ENCODE peak calls at places on chromosome 18, in five cellular contexts. I is ovary, X is IMR-90, P is adrenal gland, R is esophagus squamous epithelium. Z is an unnamed sample.

GRCh38 chr18:65380986-65381385 is 369.8 kb upstream of the CDH7 start:
- DNase-seq in I (no peak), X (no peak), P (no peak), R (no peak), Z (no peak)

GRCh38 chr18:70422061-70422965 is 133.5 kb downstream of the SOCS6 start:
- DNase-seq in I (no peak), X (peak), P (peak), R (no peak), Z (peak)

GRCh38 chr18:44725300-44726096 is 44.8 kb downstream of the SETBP1 start:
- DNase-seq in I (peak), X (peak), P (peak), R (no peak), Z (peak)

GRCh38 chr18:35616664-35617423 is 35.3 kb downstream of the GALNT1 start:
- DNase-seq in I (no peak), X (peak), P (no peak), R (peak), Z (no peak)

GRCh38 chr18:77811510-77811909 is 561.9 kb downstream of the GALR1 start:
- DNase-seq in I (no peak), X (no peak), P (peak), R (no peak), Z (no peak)

GRCh38 chr18:44680271-44681038 is at the start of gene SETBP1:
- DNase-seq in I (peak), X (peak), P (peak), R (peak), Z (peak)

GRCh38 chr18:75220786-75221355 is 10.3 kb downstream of the TSHZ1 start:
- DNase-seq in I (no peak), X (no peak), P (no peak), R (no peak), Z (no peak)

GRCh38 chr18:3688682-3689081 is 238.7 kb downstream of the TGIF1 start:
- DNase-seq in I (no peak), X (peak), P (no peak), R (no peak), Z (no peak)

GRCh38 chr18:61891271-61891670 is 1.5 kb downstream of the RNF152 start:
- DNase-seq in I (no peak), X (no peak), P (no peak), R (no peak), Z (no peak)

GRCh38 chr18:45664824-45665763 is 49.8 kb downstream of the SLC14A2 start:
- DNase-seq in I (peak), X (peak), P (peak), R (peak), Z (peak)

GRCh38 chr18:76616373-76616772 is 121.3 kb upstream of the ZNF516 start:
- DNase-seq in I (no peak), X (no peak), P (no peak), R (no peak), Z (no peak)

GRCh38 chr18:57834616-57835015 is 31.5 kb upstream of the ATP8B1 start:
- DNase-seq in I (no peak), X (no peak), P (no peak), R (no peak), Z (no peak)

GRCh38 chr18:10029711-10030110 is 115.9 kb downstream of the VAPA start:
- DNase-seq in I (no peak), X (no peak), P (no peak), R (no peak), Z (peak)

GRCh38 chr18:42339324-42339723 is 384.3 kb downstream of the PIK3C3 start:
- DNase-seq in I (no peak), X (no peak), P (no peak), R (no peak), Z (no peak)

GRCh38 chr18:79856119-79857080 is 58.7 kb downstream of the KCNG2 start:
- DNase-seq in I (no peak), X (peak), P (no peak), R (no peak), Z (no peak)

GRCh38 chr18:79241755-79242154 is 154.0 kb upstream of the NFATC1 start:
- DNase-seq in I (no peak), X (no peak), P (no peak), R (no peak), Z (no peak)

DNA sequence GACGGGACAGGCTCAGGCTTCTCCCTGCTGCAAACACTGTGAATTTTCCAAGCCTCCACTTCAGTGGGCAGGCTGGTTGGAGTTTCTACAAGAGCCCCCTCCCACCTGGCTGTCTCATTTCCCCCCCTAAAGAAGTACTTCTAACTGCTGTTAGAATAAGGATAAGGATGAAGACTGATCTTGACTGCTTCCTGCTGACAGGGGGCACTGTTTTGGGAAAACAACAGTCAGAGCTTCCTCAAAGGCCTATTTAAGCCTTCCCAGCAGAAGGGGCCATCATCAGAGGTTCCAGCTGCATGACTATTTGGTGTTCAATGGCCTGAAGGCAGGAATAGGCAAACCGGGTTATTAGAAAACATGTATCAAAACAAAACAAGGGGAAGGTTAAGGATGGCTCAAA is 1162.8 kb downstream of the DSC3 start:
- DNase-seq in I (no peak), X (no peak), P (no peak), R (no peak), Z (no peak)
- TF ChIP-seq CTCF in I (no peak), X (no peak), P (no peak), R (no peak), Z (no peak)

GRCh38 chr18:63180971-63181376 is 138.6 kb downstream of the BCL2 start:
- DNase-seq in I (no peak), X (no peak), P (no peak), R (no peak), Z (no peak)
- TF ChIP-seq POLR2A in I (no peak), X (no peak), P (no peak), R (no peak), Z (no peak)

DNA sequence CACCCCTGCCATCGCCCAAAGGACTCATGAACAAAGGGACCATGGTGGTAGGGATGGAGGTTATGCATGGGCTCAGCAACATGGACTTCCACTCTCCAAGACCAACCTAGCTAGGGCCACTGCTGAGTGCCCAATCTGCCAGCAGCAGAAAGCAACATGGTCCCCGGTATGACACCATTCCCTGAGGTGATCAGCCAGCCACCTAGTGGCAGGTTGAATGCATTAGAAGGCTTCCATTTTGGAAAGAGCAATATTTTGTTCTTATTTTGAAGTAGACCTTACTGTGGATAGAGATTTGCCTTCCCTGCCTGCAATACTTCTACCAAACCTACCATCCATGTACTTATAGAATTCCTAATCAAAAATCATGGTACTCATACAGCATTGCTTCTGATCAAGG is 99.8 kb downstream of the METTL4 start:
- DNase-seq in I (no peak), X (no peak), P (no peak), R (no peak), Z (no peak)
- TF ChIP-seq CTCF in I (no peak), X (no peak), P (no peak), R (no peak), Z (no peak)

GRCh38 chr18:5980721-5981120 is 85.4 kb upstream of the TMEM200C start:
- DNase-seq in I (no peak), X (no peak), P (no peak), R (no peak), Z (no peak)

GRCh38 chr18:5982332-5982731 is 87.0 kb upstream of the TMEM200C start:
- DNase-seq in I (no peak), X (no peak), P (no peak), R (no peak), Z (no peak)

GRCh38 chr18:5977022-5977421 is 81.7 kb upstream of the TMEM200C start:
- DNase-seq in I (no peak), X (no peak), P (no peak), R (no peak), Z (no peak)

GRCh38 chr18:5979176-5979888 is 84.0 kb upstream of the TMEM200C start:
- DNase-seq in I (no peak), X (no peak), P (no peak), R (no peak), Z (no peak)

DNA sequence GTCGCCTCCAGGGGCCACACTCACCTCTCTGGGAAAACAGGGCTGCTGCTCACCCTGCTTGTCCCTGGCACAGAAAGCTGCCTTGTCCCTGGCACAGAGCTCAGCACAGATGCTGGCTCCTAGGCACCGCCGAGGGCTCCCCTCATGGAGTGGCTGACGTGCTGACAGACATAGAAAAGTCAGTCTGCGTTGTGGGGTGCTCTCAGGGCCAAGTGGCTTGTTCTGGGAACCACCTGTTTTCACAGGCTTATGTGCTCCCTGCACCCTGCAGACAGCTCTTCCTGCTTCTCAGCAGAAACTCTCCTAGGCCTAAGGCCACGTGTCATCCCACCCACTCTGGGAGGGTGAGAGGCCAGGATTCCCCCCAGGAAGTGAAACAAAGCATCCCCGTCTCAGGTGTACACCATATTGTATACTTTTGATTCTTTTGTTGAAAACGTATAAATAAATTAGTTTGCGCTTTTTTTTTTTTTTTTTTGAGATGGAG is 84.7 kb upstream of the TMEM200C start:
- DNase-seq in I (no peak), X (no peak), P (no peak), R (no peak), Z (no peak)
- TF ChIP-seq POLR2A in I (no peak), X (no peak), P (no peak), R (no peak), Z (no peak)

GRCh38 chr18:59303656-59304055 is 14.8 kb downstream of the CPLX4 start:
- DNase-seq in I (no peak), X (no peak), P (no peak), R (no peak), Z (no peak)

GRCh38 chr18:59305295-59305694 is 13.2 kb downstream of the CPLX4 start:
- DNase-seq in I (no peak), X (no peak), P (no peak), R (no peak), Z (no peak)

GRCh38 chr18:59311631-59312030 is 6.8 kb downstream of the CPLX4 start:
- DNase-seq in I (no peak), X (peak), P (no peak), R (no peak), Z (no peak)

GRCh38 chr18:59303006-59303405 is 15.4 kb downstream of the CPLX4 start:
- DNase-seq in I (no peak), X (no peak), P (no peak), R (no peak), Z (no peak)

GRCh38 chr18:59308201-59309014 is 10.0 kb downstream of the CPLX4 start:
- DNase-seq in I (peak), X (peak), P (peak), R (no peak), Z (peak)
- TF ChIP-seq CTCF in I (peak), X (peak), P (peak), R (peak), Z (peak)

GRCh38 chr18:24138281-24138883 is 480 bp upstream of the CABYR start:
- DNase-seq in I (no peak), X (no peak), P (no peak), R (no peak), Z (no peak)

GRCh38 chr18:24136967-24137373 is 1.9 kb upstream of the CABYR start:
- DNase-seq in I (no peak), X (peak), P (no peak), R (no peak), Z (no peak)

GRCh38 chr18:24142376-24142775 is 3.5 kb downstream of the CABYR start:
- DNase-seq in I (no peak), X (no peak), P (no peak), R (no peak), Z (no peak)

GRCh38 chr18:24140697-24141096 is 1.8 kb downstream of the CABYR start:
- DNase-seq in I (no peak), X (no peak), P (no peak), R (no peak), Z (no peak)

GRCh38 chr18:24138884-24139616 is at the start of gene CABYR:
- DNase-seq in I (peak), X (peak), P (peak), R (no peak), Z (peak)
- TF ChIP-seq POLR2A in I (peak), X (peak), P (peak), R (peak), Z (no peak)

Z was measured in uterus.